ENCODE peak calls at places on chromosomes 11 and 22, in ten cellular contexts. One of them, this sample, is unnamed.

GRCh38 chr11:66835762-66836405 is 7.4 kb upstream of the RCE1 start:
- DNase-seq in HepG2: no peak
- DNase-seq in upper lobe of left lung: no peak
- DNase-seq in sigmoid colon: no peak
- DNase-seq in tibial nerve: no peak
- DNase-seq in GM12878: no peak
- DNase-seq in transverse colon: no peak
- DNase-seq in K562: no peak
- DNase-seq in stomach: no peak
- DNase-seq in ovary: no peak
- DNase-seq in this sample: no peak

GRCh38 chr11:16587670-16588069 is 150.8 kb upstream of the C11orf58 start:
- DNase-seq in K562: no peak
- DNase-seq in upper lobe of left lung: no peak
- DNase-seq in HepG2: no peak
- DNase-seq in tibial nerve: no peak
- DNase-seq in stomach: peak; percentile 25
- DNase-seq in GM12878: no peak
- DNase-seq in ovary: no peak
- DNase-seq in transverse colon: no peak
- DNase-seq in sigmoid colon: no peak
- DNase-seq in this sample: no peak

GRCh38 chr11:117315285-117316196 is 515 bp downstream of the BACE1 start:
- DNase-seq in sigmoid colon: peak; percentile 68
- DNase-seq in tibial nerve: no peak
- DNase-seq in upper lobe of left lung: peak; percentile 22
- DNase-seq in GM12878: no peak
- DNase-seq in stomach: no peak
- DNase-seq in ovary: no peak
- DNase-seq in HepG2: no peak
- DNase-seq in K562: no peak
- DNase-seq in transverse colon: no peak
- DNase-seq in this sample: no peak

GRCh38 chr11:78857688-78858087 is 283.0 kb upstream of the NARS2 start:
- DNase-seq in upper lobe of left lung: no peak
- DNase-seq in HepG2: no peak
- DNase-seq in sigmoid colon: no peak
- DNase-seq in GM12878: no peak
- DNase-seq in K562: no peak
- DNase-seq in stomach: no peak
- DNase-seq in ovary: no peak
- DNase-seq in transverse colon: no peak
- DNase-seq in tibial nerve: no peak
- DNase-seq in this sample: no peak

GRCh38 chr11:127600674-127601073 is 600.1 kb upstream of the KIRREL3 start:
- DNase-seq in K562: no peak
- DNase-seq in sigmoid colon: no peak
- DNase-seq in GM12878: no peak
- DNase-seq in ovary: no peak
- DNase-seq in stomach: no peak
- DNase-seq in transverse colon: no peak
- DNase-seq in tibial nerve: no peak
- DNase-seq in HepG2: no peak
- DNase-seq in upper lobe of left lung: no peak
- DNase-seq in this sample: no peak

GRCh38 chr11:119056397-119056999 is 507 bp downstream of the HYOU1 start:
- DNase-seq in sigmoid colon: peak; percentile 77
- DNase-seq in stomach: peak; percentile 62
- DNase-seq in transverse colon: peak; percentile 70
- DNase-seq in GM12878: no peak
- DNase-seq in upper lobe of left lung: peak; percentile 51
- DNase-seq in K562: peak; percentile 61
- DNase-seq in ovary: peak; percentile 57
- DNase-seq in tibial nerve: no peak
- DNase-seq in HepG2: no peak
- DNase-seq in this sample: no peak

GRCh38 chr11:78428773-78429172 is 11.2 kb upstream of the GAB2 start:
- DNase-seq in transverse colon: no peak
- DNase-seq in K562: no peak
- DNase-seq in sigmoid colon: no peak
- DNase-seq in HepG2: no peak
- DNase-seq in stomach: no peak
- DNase-seq in upper lobe of left lung: no peak
- DNase-seq in GM12878: no peak
- DNase-seq in ovary: no peak
- DNase-seq in tibial nerve: no peak
- DNase-seq in this sample: no peak

GRCh38 chr11:26946209-26946828 is 47.6 kb upstream of the FIBIN start:
- DNase-seq in GM12878: no peak
- DNase-seq in ovary: no peak
- DNase-seq in HepG2: no peak
- DNase-seq in upper lobe of left lung: no peak
- DNase-seq in K562: no peak
- DNase-seq in tibial nerve: no peak
- DNase-seq in stomach: no peak
- DNase-seq in transverse colon: no peak
- DNase-seq in sigmoid colon: no peak
- DNase-seq in this sample: no peak

GRCh38 chr22:49588739-49589138 is 238.9 kb downstream of the BRD1 start:
- DNase-seq in transverse colon: no peak
- DNase-seq in stomach: no peak
- DNase-seq in HepG2: no peak
- DNase-seq in upper lobe of left lung: no peak
- DNase-seq in K562: no peak
- DNase-seq in sigmoid colon: no peak
- DNase-seq in tibial nerve: no peak
- DNase-seq in GM12878: no peak
- DNase-seq in ovary: no peak
- DNase-seq in this sample: no peak

GRCh38 chr11:58905716-58906547 is 33.4 kb upstream of the GLYATL1 start:
- DNase-seq in tibial nerve: peak; percentile 37
- DNase-seq in HepG2: no peak
- DNase-seq in stomach: peak; percentile 50
- DNase-seq in upper lobe of left lung: no peak
- DNase-seq in K562: peak; percentile 20
- DNase-seq in sigmoid colon: no peak
- DNase-seq in ovary: no peak
- DNase-seq in transverse colon: peak; percentile 50
- DNase-seq in GM12878: no peak
- DNase-seq in this sample: no peak

GRCh38 chr11:26268980-26269660 is 62.8 kb upstream of the ANO3 start:
- DNase-seq in tibial nerve: no peak
- DNase-seq in K562: no peak
- DNase-seq in sigmoid colon: no peak
- DNase-seq in stomach: no peak
- DNase-seq in HepG2: no peak
- DNase-seq in transverse colon: no peak
- DNase-seq in GM12878: no peak
- DNase-seq in ovary: no peak
- DNase-seq in upper lobe of left lung: no peak
- DNase-seq in this sample: no peak

GRCh38 chr11:111283945-111284481 is 14.3 kb upstream of the POU2AF3 start:
- DNase-seq in K562: no peak
- DNase-seq in transverse colon: peak; percentile 84
- DNase-seq in GM12878: no peak
- DNase-seq in ovary: peak; percentile 60
- DNase-seq in tibial nerve: peak; percentile 58
- DNase-seq in upper lobe of left lung: no peak
- DNase-seq in stomach: peak; percentile 67
- DNase-seq in HepG2: no peak
- DNase-seq in sigmoid colon: no peak
- DNase-seq in this sample: no peak

GRCh38 chr22:37510046-37510445 is 9.2 kb downstream of the CARD10 start:
- DNase-seq in sigmoid colon: no peak
- DNase-seq in ovary: no peak
- DNase-seq in K562: no peak
- DNase-seq in stomach: no peak
- DNase-seq in tibial nerve: no peak
- DNase-seq in HepG2: no peak
- DNase-seq in GM12878: no peak
- DNase-seq in transverse colon: no peak
- DNase-seq in upper lobe of left lung: no peak
- DNase-seq in this sample: no peak

GRCh38 chr22:37514526-37515051 is 4.6 kb downstream of the CARD10 start:
- DNase-seq in transverse colon: no peak
- DNase-seq in HepG2: no peak
- DNase-seq in stomach: no peak
- DNase-seq in ovary: no peak
- DNase-seq in GM12878: no peak
- DNase-seq in K562: no peak
- DNase-seq in upper lobe of left lung: no peak
- DNase-seq in sigmoid colon: no peak
- DNase-seq in tibial nerve: no peak
- DNase-seq in this sample: no peak

GRCh38 chr22:37508431-37508963 is 10.7 kb downstream of the CARD10 start:
- DNase-seq in K562: no peak
- DNase-seq in ovary: no peak
- DNase-seq in sigmoid colon: no peak
- DNase-seq in transverse colon: no peak
- DNase-seq in HepG2: no peak
- DNase-seq in tibial nerve: no peak
- DNase-seq in stomach: no peak
- DNase-seq in upper lobe of left lung: no peak
- DNase-seq in GM12878: no peak
- DNase-seq in this sample: no peak

GRCh38 chr22:37509026-37509886 is 10.0 kb downstream of the CARD10 start:
- DNase-seq in sigmoid colon: no peak
- DNase-seq in HepG2: no peak
- DNase-seq in K562: no peak
- DNase-seq in upper lobe of left lung: no peak
- DNase-seq in transverse colon: no peak
- DNase-seq in GM12878: no peak
- DNase-seq in ovary: no peak
- DNase-seq in tibial nerve: no peak
- DNase-seq in stomach: no peak
- DNase-seq in this sample: no peak

GRCh38 chr22:37511368-37512104 is 7.7 kb downstream of the CARD10 start:
- DNase-seq in HepG2: no peak
- DNase-seq in GM12878: no peak
- DNase-seq in tibial nerve: no peak
- DNase-seq in sigmoid colon: no peak
- DNase-seq in K562: no peak
- DNase-seq in upper lobe of left lung: no peak
- DNase-seq in transverse colon: no peak
- DNase-seq in stomach: no peak
- DNase-seq in ovary: no peak
- DNase-seq in this sample: no peak
- TF ChIP-seq EP300 in HepG2: no peak
- TF ChIP-seq EP300 in GM12878: no peak
- TF ChIP-seq EP300 in tibial nerve: no peak
- TF ChIP-seq EP300 in sigmoid colon: no peak
- TF ChIP-seq EP300 in K562: no peak
- TF ChIP-seq EP300 in upper lobe of left lung: no peak
- TF ChIP-seq EP300 in transverse colon: no peak
- TF ChIP-seq EP300 in stomach: no peak
- TF ChIP-seq EP300 in ovary: no peak
- TF ChIP-seq EP300 in this sample: no peak

GRCh38 chr22:29695129-29695926 is 24.5 kb upstream of the CABP7 start:
- DNase-seq in ovary: no peak
- DNase-seq in upper lobe of left lung: no peak
- DNase-seq in GM12878: no peak
- DNase-seq in stomach: no peak
- DNase-seq in HepG2: no peak
- DNase-seq in transverse colon: no peak
- DNase-seq in sigmoid colon: no peak
- DNase-seq in tibial nerve: no peak
- DNase-seq in K562: no peak
- DNase-seq in this sample: peak; percentile 83
- TF ChIP-seq CTCF in ovary: no peak
- TF ChIP-seq CTCF in upper lobe of left lung: no peak
- TF ChIP-seq CTCF in GM12878: no peak
- TF ChIP-seq CTCF in stomach: no peak
- TF ChIP-seq CTCF in HepG2: no peak
- TF ChIP-seq CTCF in transverse colon: no peak
- TF ChIP-seq CTCF in sigmoid colon: no peak
- TF ChIP-seq CTCF in tibial nerve: no peak
- TF ChIP-seq CTCF in K562: no peak
- TF ChIP-seq CTCF in this sample: no peak

DNA sequence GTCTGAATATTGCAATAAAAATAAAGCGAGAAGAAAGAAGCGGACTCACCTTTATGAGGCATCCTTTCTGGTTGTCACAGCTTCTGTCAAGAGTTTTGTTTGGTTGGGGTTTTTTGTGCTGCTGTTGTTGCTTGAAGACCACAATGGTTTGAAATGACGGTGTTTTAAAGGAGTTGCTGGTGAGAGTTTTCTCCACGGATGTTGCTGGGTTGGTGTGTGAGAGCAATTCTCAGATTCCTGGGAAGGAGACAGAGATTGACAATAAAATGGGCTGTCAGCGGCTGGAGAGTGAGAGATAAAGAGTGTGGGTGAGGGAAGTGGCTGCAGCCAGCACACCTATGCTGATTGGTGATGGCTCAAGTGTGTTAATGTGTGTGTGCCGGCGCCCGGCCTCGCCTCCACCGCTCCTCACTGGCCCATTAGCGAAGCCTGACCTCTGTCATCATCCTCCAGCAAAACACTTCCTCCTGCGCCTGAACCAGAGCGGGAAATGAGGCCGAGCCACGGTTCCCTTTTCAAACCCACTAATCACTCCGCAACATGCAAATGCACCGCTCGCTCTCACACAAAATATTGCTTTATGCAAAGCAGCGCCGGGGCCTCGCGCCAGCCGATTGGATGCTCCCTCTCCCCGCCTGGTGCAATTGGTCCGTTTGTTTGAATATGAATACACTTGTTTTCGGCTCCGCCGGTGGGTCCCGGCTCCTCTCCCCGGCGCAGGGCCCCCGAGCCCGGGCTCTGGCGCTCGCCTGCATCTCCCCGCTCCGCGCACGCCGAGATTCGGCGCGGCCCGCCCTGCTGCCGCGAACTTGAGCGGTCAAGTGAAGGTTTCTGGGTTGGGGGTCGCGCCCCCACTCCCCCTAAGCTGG is at the start of gene PAX6:
- DNase-seq in HepG2: peak; percentile 51
- DNase-seq in ovary: no peak
- DNase-seq in transverse colon: peak; percentile 22
- DNase-seq in stomach: no peak
- DNase-seq in GM12878: peak; percentile 5
- DNase-seq in K562: peak; percentile 57
- DNase-seq in tibial nerve: no peak
- DNase-seq in sigmoid colon: peak; percentile 60
- DNase-seq in upper lobe of left lung: peak; percentile 36
- DNase-seq in this sample: no peak
- H3K27me3 ChIP-seq in HepG2: peaks cover 27% of the 10 kb centered on the region
- H3K27me3 ChIP-seq in ovary: no peaks in the 10 kb centered on the region
- H3K27me3 ChIP-seq in transverse colon: peaks cover 100% of the 10 kb centered on the region
- H3K27me3 ChIP-seq in stomach: peaks cover 65% of the 10 kb centered on the region
- H3K27me3 ChIP-seq in GM12878: peaks cover 30% of the 10 kb centered on the region
- H3K27me3 ChIP-seq in K562: peaks cover 13% of the 10 kb centered on the region
- H3K27me3 ChIP-seq in tibial nerve: peaks cover 14% of the 10 kb centered on the region
- H3K27me3 ChIP-seq in sigmoid colon: peaks cover 94% of the 10 kb centered on the region
- H3K27me3 ChIP-seq in upper lobe of left lung: peaks cover 98% of the 10 kb centered on the region
- H3K27me3 ChIP-seq in this sample: peaks cover 100% of the 10 kb centered on the region

GRCh38 chr22:38313384-38313955 is 3.8 kb downstream of the CSNK1E start:
- DNase-seq in GM12878: peak; percentile 35
- DNase-seq in transverse colon: peak; percentile 75
- DNase-seq in tibial nerve: no peak
- DNase-seq in upper lobe of left lung: no peak
- DNase-seq in HepG2: no peak
- DNase-seq in K562: no peak
- DNase-seq in sigmoid colon: peak; percentile 95
- DNase-seq in stomach: peak; percentile 50
- DNase-seq in ovary: peak; percentile 95
- DNase-seq in this sample: peak; percentile 88
- TF ChIP-seq EP300 in GM12878: no peak
- TF ChIP-seq EP300 in transverse colon: no peak
- TF ChIP-seq EP300 in tibial nerve: no peak
- TF ChIP-seq EP300 in upper lobe of left lung: no peak
- TF ChIP-seq EP300 in HepG2: no peak
- TF ChIP-seq EP300 in K562: no peak
- TF ChIP-seq EP300 in sigmoid colon: no peak
- TF ChIP-seq EP300 in stomach: no peak
- TF ChIP-seq EP300 in ovary: no peak
- TF ChIP-seq EP300 in this sample: no peak

GRCh38 chr11:9095421-9095820 is 4.0 kb upstream of the SCUBE2 start:
- DNase-seq in sigmoid colon: no peak
- DNase-seq in upper lobe of left lung: no peak
- DNase-seq in HepG2: no peak
- DNase-seq in transverse colon: peak; percentile 15
- DNase-seq in GM12878: no peak
- DNase-seq in K562: no peak
- DNase-seq in stomach: no peak
- DNase-seq in tibial nerve: no peak
- DNase-seq in ovary: no peak
- DNase-seq in this sample: no peak
- TF ChIP-seq CTCF in sigmoid colon: no peak
- TF ChIP-seq CTCF in upper lobe of left lung: no peak
- TF ChIP-seq CTCF in HepG2: peak; percentile 73
- TF ChIP-seq CTCF in transverse colon: no peak
- TF ChIP-seq CTCF in GM12878: peak; percentile 39
- TF ChIP-seq CTCF in K562: peak; percentile 59
- TF ChIP-seq CTCF in stomach: no peak
- TF ChIP-seq CTCF in tibial nerve: no peak
- TF ChIP-seq CTCF in ovary: no peak
- TF ChIP-seq CTCF in this sample: no peak

This sample was measured in suprapubic skin.